ENCODE peak calls at places on chromosome 22, in seven cellular contexts. D is central memory CD8-positive, alpha-beta T cell; R is HCT116; V is upper lobe of right lung; A is foreskin keratinocyte; S is left ventricle myocardium superior; K is activated CD8-positive, alpha-beta T cell treated with anti-CD3 and anti-CD28 coated beads, Interleukin-2, amount 10 ng/mL, durations not matched to agents 7 days and 5 days. L is an unnamed sample.

GRCh38 chr22:39731881-39732555 is 161.5 kb downstream of the CACNA1I start:
- ATAC-seq in D (no peak), R (peak), V (no peak), A (no peak), S (no peak), K (no peak), L (no peak)

GRCh38 chr22:49660794-49661781 is 166.6 kb downstream of the BRD1 start:
- ATAC-seq in D (no peak), R (no peak), V (no peak), A (no peak), S (no peak), K (no peak), L (no peak)

GRCh38 chr22:44755000-44755399 is 2.6 kb downstream of the ARHGAP8 start:
- ATAC-seq in D (no peak), R (no peak), V (no peak), A (no peak), S (no peak), K (no peak), L (no peak)

GRCh38 chr22:41907436-41908401 is 7.2 kb downstream of the SHISA8 start:
- ATAC-seq in D (no peak), R (no peak), V (no peak), A (no peak), S (no peak), K (no peak), L (no peak)

GRCh38 chr22:32926600-32926999 is 125.1 kb downstream of the TIMP3 start:
- ATAC-seq in D (no peak), R (peak), V (peak), A (peak), S (peak), K (no peak), L (no peak)

GRCh38 chr22:43905681-43906080 is 13.9 kb upstream of the PNPLA5 start:
- ATAC-seq in D (no peak), R (no peak), V (no peak), A (no peak), S (no peak), K (no peak), L (no peak)

GRCh38 chr22:33785283-33785991 is 134.8 kb downstream of the LARGE1 start:
- ATAC-seq in D (no peak), R (no peak), V (peak), A (peak), S (no peak), K (no peak), L (peak)

GRCh38 chr22:29074276-29074625 is 1.4 kb downstream of the KREMEN1 start:
- ATAC-seq in D (no peak), R (peak), V (no peak), A (no peak), S (no peak), K (no peak), L (no peak)

GRCh38 chr22:32342977-32343376 is 14.7 kb upstream of the RFPL3 start:
- ATAC-seq in D (no peak), R (no peak), V (no peak), A (no peak), S (no peak), K (no peak), L (no peak)

GRCh38 chr22:43230983-43231723 is 44.2 kb upstream of the TTLL12 start:
- ATAC-seq in D (no peak), R (peak), V (peak), A (peak), S (peak), K (peak), L (no peak)